ENCODE peak calls at places on chromosome 2, in ten cellular contexts. One of them, this sample, is unnamed.

GRCh38 chr2:239298126-239298804 is 102.6 kb downstream of the HDAC4 start:
- DNase-seq in effector memory CD4-positive, alpha-beta T cell: peak
- DNase-seq in upper lobe of right lung: no peak
- DNase-seq in brain microvascular endothelial cell: no peak
- DNase-seq in fibroblast of lung: no peak
- DNase-seq in Karpas-422: no peak
- DNase-seq in CD8-positive, alpha-beta T cell: peak
- DNase-seq in lower lobe of right lung: no peak
- DNase-seq in spleen: peak
- DNase-seq in fibroblast of mammary gland: no peak
- DNase-seq in this sample: no peak

GRCh38 chr2:219675206-219675605 is 47.8 kb downstream of the SLC4A3 start:
- DNase-seq in effector memory CD4-positive, alpha-beta T cell: no peak
- DNase-seq in upper lobe of right lung: no peak
- DNase-seq in brain microvascular endothelial cell: no peak
- DNase-seq in fibroblast of lung: no peak
- DNase-seq in Karpas-422: no peak
- DNase-seq in CD8-positive, alpha-beta T cell: no peak
- DNase-seq in lower lobe of right lung: no peak
- DNase-seq in spleen: no peak
- DNase-seq in fibroblast of mammary gland: no peak
- DNase-seq in this sample: no peak

GRCh38 chr2:223860809-223861738 is 23.7 kb upstream of the AP1S3 start:
- DNase-seq in effector memory CD4-positive, alpha-beta T cell: no peak
- DNase-seq in upper lobe of right lung: no peak
- DNase-seq in brain microvascular endothelial cell: peak
- DNase-seq in fibroblast of lung: peak
- DNase-seq in Karpas-422: no peak
- DNase-seq in CD8-positive, alpha-beta T cell: no peak
- DNase-seq in lower lobe of right lung: no peak
- DNase-seq in spleen: no peak
- DNase-seq in fibroblast of mammary gland: peak
- DNase-seq in this sample: no peak

GRCh38 chr2:173021939-173022371 is 53.7 kb upstream of the MAP3K20 start:
- DNase-seq in effector memory CD4-positive, alpha-beta T cell: no peak
- DNase-seq in upper lobe of right lung: no peak
- DNase-seq in brain microvascular endothelial cell: peak
- DNase-seq in fibroblast of lung: peak
- DNase-seq in Karpas-422: no peak
- DNase-seq in CD8-positive, alpha-beta T cell: no peak
- DNase-seq in lower lobe of right lung: no peak
- DNase-seq in spleen: no peak
- DNase-seq in fibroblast of mammary gland: peak
- DNase-seq in this sample: no peak

GRCh38 chr2:119744335-119744939 is 15.3 kb upstream of the PTPN4 start:
- DNase-seq in effector memory CD4-positive, alpha-beta T cell: no peak
- DNase-seq in upper lobe of right lung: no peak
- DNase-seq in brain microvascular endothelial cell: no peak
- DNase-seq in fibroblast of lung: peak
- DNase-seq in Karpas-422: no peak
- DNase-seq in CD8-positive, alpha-beta T cell: no peak
- DNase-seq in lower lobe of right lung: peak
- DNase-seq in spleen: no peak
- DNase-seq in fibroblast of mammary gland: peak
- DNase-seq in this sample: no peak

GRCh38 chr2:234640657-234641056 is 143.8 kb upstream of the ARL4C start:
- DNase-seq in effector memory CD4-positive, alpha-beta T cell: no peak
- DNase-seq in upper lobe of right lung: no peak
- DNase-seq in brain microvascular endothelial cell: no peak
- DNase-seq in fibroblast of lung: no peak
- DNase-seq in Karpas-422: no peak
- DNase-seq in CD8-positive, alpha-beta T cell: no peak
- DNase-seq in lower lobe of right lung: no peak
- DNase-seq in spleen: no peak
- DNase-seq in fibroblast of mammary gland: no peak
- DNase-seq in this sample: no peak

GRCh38 chr2:67666386-67667053 is 269.4 kb downstream of the ETAA1 start:
- DNase-seq in effector memory CD4-positive, alpha-beta T cell: no peak
- DNase-seq in upper lobe of right lung: no peak
- DNase-seq in brain microvascular endothelial cell: no peak
- DNase-seq in fibroblast of lung: no peak
- DNase-seq in Karpas-422: peak
- DNase-seq in CD8-positive, alpha-beta T cell: no peak
- DNase-seq in lower lobe of right lung: no peak
- DNase-seq in spleen: no peak
- DNase-seq in fibroblast of mammary gland: no peak
- DNase-seq in this sample: no peak

GRCh38 chr2:204274487-204274886 is 270.8 kb upstream of the PARD3B start:
- DNase-seq in effector memory CD4-positive, alpha-beta T cell: no peak
- DNase-seq in upper lobe of right lung: no peak
- DNase-seq in brain microvascular endothelial cell: no peak
- DNase-seq in fibroblast of lung: no peak
- DNase-seq in Karpas-422: no peak
- DNase-seq in CD8-positive, alpha-beta T cell: no peak
- DNase-seq in lower lobe of right lung: no peak
- DNase-seq in spleen: no peak
- DNase-seq in fibroblast of mammary gland: no peak
- DNase-seq in this sample: no peak

GRCh38 chr2:98730053-98730850 is 680 bp downstream of the MGAT4A start:
- DNase-seq in effector memory CD4-positive, alpha-beta T cell: peak
- DNase-seq in upper lobe of right lung: peak
- DNase-seq in brain microvascular endothelial cell: no peak
- DNase-seq in fibroblast of lung: no peak
- DNase-seq in Karpas-422: no peak
- DNase-seq in CD8-positive, alpha-beta T cell: peak
- DNase-seq in lower lobe of right lung: peak
- DNase-seq in spleen: peak
- DNase-seq in fibroblast of mammary gland: no peak
- DNase-seq in this sample: peak

GRCh38 chr2:60939622-60940021 is 58.2 kb downstream of the REL start:
- DNase-seq in effector memory CD4-positive, alpha-beta T cell: no peak
- DNase-seq in upper lobe of right lung: no peak
- DNase-seq in brain microvascular endothelial cell: no peak
- DNase-seq in fibroblast of lung: no peak
- DNase-seq in Karpas-422: no peak
- DNase-seq in CD8-positive, alpha-beta T cell: no peak
- DNase-seq in lower lobe of right lung: no peak
- DNase-seq in spleen: no peak
- DNase-seq in fibroblast of mammary gland: no peak
- DNase-seq in this sample: no peak

GRCh38 chr2:196316050-196316430 is 144.7 kb upstream of the STK17B start:
- DNase-seq in effector memory CD4-positive, alpha-beta T cell: no peak
- DNase-seq in upper lobe of right lung: no peak
- DNase-seq in brain microvascular endothelial cell: no peak
- DNase-seq in fibroblast of lung: peak
- DNase-seq in Karpas-422: peak
- DNase-seq in CD8-positive, alpha-beta T cell: no peak
- DNase-seq in lower lobe of right lung: no peak
- DNase-seq in spleen: no peak
- DNase-seq in fibroblast of mammary gland: no peak
- DNase-seq in this sample: no peak

GRCh38 chr2:241061275-241061674 is 40.8 kb downstream of the MTERF4 start:
- DNase-seq in effector memory CD4-positive, alpha-beta T cell: no peak
- DNase-seq in upper lobe of right lung: no peak
- DNase-seq in brain microvascular endothelial cell: no peak
- DNase-seq in fibroblast of lung: no peak
- DNase-seq in Karpas-422: no peak
- DNase-seq in CD8-positive, alpha-beta T cell: no peak
- DNase-seq in lower lobe of right lung: no peak
- DNase-seq in spleen: no peak
- DNase-seq in fibroblast of mammary gland: peak
- DNase-seq in this sample: no peak

GRCh38 chr2:117693166-117693565 is 121.3 kb upstream of the DDX18 start:
- DNase-seq in effector memory CD4-positive, alpha-beta T cell: no peak
- DNase-seq in upper lobe of right lung: no peak
- DNase-seq in brain microvascular endothelial cell: no peak
- DNase-seq in fibroblast of lung: no peak
- DNase-seq in Karpas-422: no peak
- DNase-seq in CD8-positive, alpha-beta T cell: no peak
- DNase-seq in lower lobe of right lung: no peak
- DNase-seq in spleen: no peak
- DNase-seq in fibroblast of mammary gland: no peak
- DNase-seq in this sample: no peak

GRCh38 chr2:112003585-112003984 is 51.5 kb upstream of the TMEM87B start:
- DNase-seq in effector memory CD4-positive, alpha-beta T cell: no peak
- DNase-seq in upper lobe of right lung: no peak
- DNase-seq in brain microvascular endothelial cell: no peak
- DNase-seq in fibroblast of lung: no peak
- DNase-seq in Karpas-422: no peak
- DNase-seq in CD8-positive, alpha-beta T cell: no peak
- DNase-seq in lower lobe of right lung: no peak
- DNase-seq in spleen: no peak
- DNase-seq in fibroblast of mammary gland: no peak
- DNase-seq in this sample: no peak
- H3K4me3 ChIP-seq in effector memory CD4-positive, alpha-beta T cell: no peak
- H3K4me3 ChIP-seq in upper lobe of right lung: no peak
- H3K4me3 ChIP-seq in brain microvascular endothelial cell: no peak
- H3K4me3 ChIP-seq in fibroblast of lung: no peak
- H3K4me3 ChIP-seq in Karpas-422: no peak
- H3K4me3 ChIP-seq in CD8-positive, alpha-beta T cell: no peak
- H3K4me3 ChIP-seq in lower lobe of right lung: no peak
- H3K4me3 ChIP-seq in spleen: no peak
- H3K4me3 ChIP-seq in fibroblast of mammary gland: no peak
- H3K4me3 ChIP-seq in this sample: no peak

GRCh38 chr2:238290079-238290478 is 1.7 kb upstream of the PER2 start:
- DNase-seq in effector memory CD4-positive, alpha-beta T cell: no peak
- DNase-seq in upper lobe of right lung: no peak
- DNase-seq in brain microvascular endothelial cell: no peak
- DNase-seq in fibroblast of lung: peak
- DNase-seq in Karpas-422: peak
- DNase-seq in CD8-positive, alpha-beta T cell: peak
- DNase-seq in lower lobe of right lung: peak
- DNase-seq in spleen: peak
- DNase-seq in fibroblast of mammary gland: no peak
- DNase-seq in this sample: peak

GRCh38 chr2:238287702-238288649 is at the start of gene PER2:
- DNase-seq in effector memory CD4-positive, alpha-beta T cell: peak
- DNase-seq in upper lobe of right lung: peak
- DNase-seq in brain microvascular endothelial cell: peak
- DNase-seq in fibroblast of lung: peak
- DNase-seq in Karpas-422: peak
- DNase-seq in CD8-positive, alpha-beta T cell: peak
- DNase-seq in lower lobe of right lung: peak
- DNase-seq in spleen: peak
- DNase-seq in fibroblast of mammary gland: peak
- DNase-seq in this sample: peak

GRCh38 chr2:238289574-238289973 is 1.2 kb upstream of the PER2 start:
- DNase-seq in effector memory CD4-positive, alpha-beta T cell: no peak
- DNase-seq in upper lobe of right lung: no peak
- DNase-seq in brain microvascular endothelial cell: no peak
- DNase-seq in fibroblast of lung: no peak
- DNase-seq in Karpas-422: peak
- DNase-seq in CD8-positive, alpha-beta T cell: no peak
- DNase-seq in lower lobe of right lung: no peak
- DNase-seq in spleen: peak
- DNase-seq in fibroblast of mammary gland: no peak
- DNase-seq in this sample: peak

GRCh38 chr2:238286987-238287386 is 1.4 kb downstream of the PER2 start:
- DNase-seq in effector memory CD4-positive, alpha-beta T cell: no peak
- DNase-seq in upper lobe of right lung: no peak
- DNase-seq in brain microvascular endothelial cell: no peak
- DNase-seq in fibroblast of lung: peak
- DNase-seq in Karpas-422: no peak
- DNase-seq in CD8-positive, alpha-beta T cell: no peak
- DNase-seq in lower lobe of right lung: peak
- DNase-seq in spleen: peak
- DNase-seq in fibroblast of mammary gland: no peak
- DNase-seq in this sample: no peak

GRCh38 chr2:238288650-238289573 is 502 bp upstream of the PER2 start:
- DNase-seq in effector memory CD4-positive, alpha-beta T cell: peak
- DNase-seq in upper lobe of right lung: peak
- DNase-seq in brain microvascular endothelial cell: peak
- DNase-seq in fibroblast of lung: peak
- DNase-seq in Karpas-422: peak
- DNase-seq in CD8-positive, alpha-beta T cell: peak
- DNase-seq in lower lobe of right lung: peak
- DNase-seq in spleen: peak
- DNase-seq in fibroblast of mammary gland: peak
- DNase-seq in this sample: peak
- H3K4me3 ChIP-seq in effector memory CD4-positive, alpha-beta T cell: peak
- H3K4me3 ChIP-seq in upper lobe of right lung: peak
- H3K4me3 ChIP-seq in brain microvascular endothelial cell: peak
- H3K4me3 ChIP-seq in fibroblast of lung: peak
- H3K4me3 ChIP-seq in Karpas-422: peak
- H3K4me3 ChIP-seq in CD8-positive, alpha-beta T cell: peak
- H3K4me3 ChIP-seq in lower lobe of right lung: peak
- H3K4me3 ChIP-seq in spleen: peak
- H3K4me3 ChIP-seq in fibroblast of mammary gland: peak
- H3K4me3 ChIP-seq in this sample: peak

GRCh38 chr2:101305492-101306123 is 2.9 kb downstream of the RNF149 start:
- DNase-seq in effector memory CD4-positive, alpha-beta T cell: no peak
- DNase-seq in upper lobe of right lung: no peak
- DNase-seq in brain microvascular endothelial cell: peak
- DNase-seq in fibroblast of lung: peak
- DNase-seq in Karpas-422: no peak
- DNase-seq in CD8-positive, alpha-beta T cell: no peak
- DNase-seq in lower lobe of right lung: no peak
- DNase-seq in spleen: no peak
- DNase-seq in fibroblast of mammary gland: peak
- DNase-seq in this sample: no peak
- H3K4me3 ChIP-seq in effector memory CD4-positive, alpha-beta T cell: peak
- H3K4me3 ChIP-seq in upper lobe of right lung: peak
- H3K4me3 ChIP-seq in brain microvascular endothelial cell: no peak
- H3K4me3 ChIP-seq in fibroblast of lung: peak
- H3K4me3 ChIP-seq in Karpas-422: no peak
- H3K4me3 ChIP-seq in CD8-positive, alpha-beta T cell: peak
- H3K4me3 ChIP-seq in lower lobe of right lung: peak
- H3K4me3 ChIP-seq in spleen: peak
- H3K4me3 ChIP-seq in fibroblast of mammary gland: peak
- H3K4me3 ChIP-seq in this sample: no peak

GRCh38 chr2:131418625-131419024 is 54.7 kb upstream of the RAB6D start:
- DNase-seq in effector memory CD4-positive, alpha-beta T cell: no peak
- DNase-seq in upper lobe of right lung: no peak
- DNase-seq in brain microvascular endothelial cell: no peak
- DNase-seq in fibroblast of lung: no peak
- DNase-seq in Karpas-422: no peak
- DNase-seq in CD8-positive, alpha-beta T cell: no peak
- DNase-seq in lower lobe of right lung: no peak
- DNase-seq in spleen: no peak
- DNase-seq in fibroblast of mammary gland: no peak
- DNase-seq in this sample: no peak
- H3K4me3 ChIP-seq in effector memory CD4-positive, alpha-beta T cell: no peak
- H3K4me3 ChIP-seq in upper lobe of right lung: no peak
- H3K4me3 ChIP-seq in brain microvascular endothelial cell: no peak
- H3K4me3 ChIP-seq in fibroblast of lung: no peak
- H3K4me3 ChIP-seq in Karpas-422: no peak
- H3K4me3 ChIP-seq in CD8-positive, alpha-beta T cell: no peak
- H3K4me3 ChIP-seq in lower lobe of right lung: no peak
- H3K4me3 ChIP-seq in spleen: no peak
- H3K4me3 ChIP-seq in fibroblast of mammary gland: no peak
- H3K4me3 ChIP-seq in this sample: no peak

GRCh38 chr2:85231242-85231805 is 96.5 kb downstream of the TGOLN2 start:
- DNase-seq in effector memory CD4-positive, alpha-beta T cell: no peak
- DNase-seq in upper lobe of right lung: no peak
- DNase-seq in brain microvascular endothelial cell: no peak
- DNase-seq in fibroblast of lung: no peak
- DNase-seq in Karpas-422: peak
- DNase-seq in CD8-positive, alpha-beta T cell: no peak
- DNase-seq in lower lobe of right lung: no peak
- DNase-seq in spleen: no peak
- DNase-seq in fibroblast of mammary gland: no peak
- DNase-seq in this sample: peak
- H3K4me3 ChIP-seq in effector memory CD4-positive, alpha-beta T cell: no peak
- H3K4me3 ChIP-seq in upper lobe of right lung: no peak
- H3K4me3 ChIP-seq in brain microvascular endothelial cell: no peak
- H3K4me3 ChIP-seq in fibroblast of lung: no peak
- H3K4me3 ChIP-seq in Karpas-422: no peak
- H3K4me3 ChIP-seq in CD8-positive, alpha-beta T cell: no peak
- H3K4me3 ChIP-seq in lower lobe of right lung: no peak
- H3K4me3 ChIP-seq in spleen: no peak
- H3K4me3 ChIP-seq in fibroblast of mammary gland: no peak
- H3K4me3 ChIP-seq in this sample: peak

This sample was measured in neural progenitor cell.